ENCODE peak calls at places on chromosomes 16 and 17, in five cellular contexts. Z is foreskin fibroblast, V is epithelial cell of esophagus, M is HFF-Myc, X is astrocyte of the spinal cord. L is an unnamed sample.

GRCh38 chr17:1928976-1929375 is 96.2 kb downstream of the RTN4RL1 start:
- DNase-seq in Z (no peak), M (no peak), X (no peak), V (no peak), L (no peak)

GRCh38 chr17:50542795-50543774 is 3.9 kb upstream of the SPATA20 start:
- DNase-seq in Z (no peak), X (no peak), M (no peak), V (peak), L (no peak)

GRCh38 chr16:64356267-64356666 is 765.6 kb downstream of the CDH11 start:
- DNase-seq in Z (peak), X (peak), M (peak), V (peak), L (no peak)

GRCh38 chr17:60165976-60166375 is 16.2 kb downstream of the CA4 start:
- DNase-seq in M (no peak), X (no peak), Z (no peak), V (peak), L (no peak)

GRCh38 chr16:72673118-72673517 is 374.8 kb downstream of the ZFHX3 start:
- DNase-seq in V (no peak), M (no peak), X (no peak), Z (no peak), L (no peak)

GRCh38 chr16:75957870-75958269 is 231.6 kb upstream of the CPHXL start:
- DNase-seq in X (no peak), V (peak), Z (no peak), M (no peak), L (no peak)

GRCh38 chr16:51670527-51670926 is 519.5 kb upstream of the SALL1 start:
- DNase-seq in X (no peak), Z (no peak), M (no peak), V (no peak), L (no peak)

GRCh38 chr17:76278952-76279741 is 14.0 kb downstream of the UBALD2 start:
- DNase-seq in X (peak), V (peak), M (peak), Z (peak), L (peak)

GRCh38 chr16:57530104-57530522 is 6.3 kb downstream of the CCDC102A start:
- DNase-seq in M (peak), V (peak), Z (peak), X (peak), L (no peak)

GRCh38 chr17:59533694-59534093 is 31.7 kb upstream of the DHX40 start:
- DNase-seq in M (no peak), V (no peak), Z (no peak), X (no peak), L (no peak)

GRCh38 chr17:33273743-33274410 is 19.2 kb downstream of the ASIC2 start:
- DNase-seq in V (no peak), X (no peak), M (no peak), Z (no peak), L (no peak)

GRCh38 chr17:50808413-50808812 is 27.0 kb upstream of the WFIKKN2 start:
- DNase-seq in X (no peak), M (no peak), V (no peak), Z (no peak), L (no peak)

GRCh38 chr16:46607529-46607928 is 13.7 kb downstream of the SHCBP1 start:
- DNase-seq in V (peak), X (peak), Z (peak), M (no peak), L (peak)

GRCh38 chr16:578870-579405 is 9.2 kb downstream of the PIGQ start:
- DNase-seq in Z (peak), X (peak), V (peak), M (no peak), L (no peak)

GRCh38 chr17:64707077-64707591 is 45.0 kb upstream of the SMURF2 start:
- DNase-seq in M (peak), V (peak), X (peak), Z (peak), L (no peak)

DNA sequence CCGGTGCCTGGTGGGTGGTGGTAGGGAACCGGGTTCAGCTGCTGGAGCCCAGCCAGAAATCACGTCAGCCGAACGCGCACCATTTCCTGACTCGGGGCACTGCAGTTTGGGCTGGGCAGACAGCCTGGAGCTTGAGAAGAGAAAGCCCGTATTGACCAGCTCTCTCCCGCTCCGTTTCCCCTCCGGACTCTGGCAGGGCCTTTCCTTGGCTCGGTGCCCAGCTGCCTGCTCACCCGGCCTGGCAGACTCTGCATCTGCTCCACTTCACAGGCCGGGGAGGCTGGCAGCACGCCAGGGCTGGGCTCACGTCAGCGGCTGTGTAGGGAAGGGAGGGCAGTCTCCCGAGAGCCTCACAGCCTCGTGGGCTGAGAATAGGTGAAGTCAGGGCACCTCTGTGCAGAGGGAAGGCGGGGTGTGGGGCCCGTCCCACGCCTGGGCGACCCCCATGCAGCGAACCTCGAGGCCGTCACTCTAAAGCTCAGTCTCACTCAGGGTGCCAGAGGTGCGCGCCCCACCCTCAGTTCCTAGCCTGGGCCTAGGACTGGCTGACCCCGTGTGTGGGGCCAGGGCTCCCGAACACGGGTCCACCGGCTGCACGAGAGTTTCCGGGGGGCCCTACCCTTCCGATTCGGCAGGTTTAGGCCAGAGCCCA is 59.1 kb downstream of the OR1D5 start:
- DNase-seq in V (peak), M (peak), Z (peak), X (peak), L (no peak)
- H3K4me3 ChIP-seq in V (no peak), M (no peak), Z (no peak), X (no peak), L (no peak)

DNA sequence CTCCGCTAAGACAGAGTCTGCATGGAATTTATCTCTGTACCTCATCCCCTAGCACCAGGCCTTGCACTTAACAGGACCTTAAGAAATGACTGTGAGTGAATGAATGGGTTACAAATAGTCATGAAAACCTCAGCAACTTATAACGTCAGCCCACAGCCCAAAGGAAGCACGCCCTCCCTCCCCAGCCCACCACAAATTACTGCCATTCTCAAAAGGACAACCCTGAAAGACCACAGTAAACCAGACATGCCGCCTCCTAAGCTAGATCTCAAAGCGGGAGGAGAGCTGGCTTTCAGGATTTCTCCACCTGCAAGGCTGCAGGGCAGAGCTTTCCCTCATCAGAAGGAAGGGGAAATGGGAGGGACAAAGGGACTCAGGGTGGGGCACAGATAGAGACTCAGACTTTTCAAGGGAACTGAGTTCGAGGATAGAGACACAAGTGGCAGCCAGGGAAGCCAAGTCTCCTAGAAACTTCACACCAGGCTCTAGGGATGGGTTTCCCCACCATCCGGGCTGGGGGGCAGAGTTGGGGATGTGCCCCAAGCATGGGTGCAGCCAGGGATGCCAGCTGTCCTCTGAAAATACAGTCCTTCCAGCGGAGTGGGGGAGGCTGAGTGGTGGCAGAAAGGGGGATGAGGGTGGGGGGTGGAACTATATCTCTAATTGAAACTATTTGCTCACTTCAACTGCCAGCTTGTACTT is 56.7 kb downstream of the PLXDC1 start:
- DNase-seq in Z (no peak), V (no peak), X (no peak), M (no peak), L (peak)
- H3K4me3 ChIP-seq in Z (no peak), V (no peak), X (no peak), M (no peak), L (peak)

GRCh38 chr17:7987112-7987893 is 15.1 kb upstream of the GUCY2D start:
- DNase-seq in V (peak), Z (no peak), M (no peak), X (no peak), L (no peak)

GRCh38 chr17:7992924-7993323 is 9.5 kb upstream of the GUCY2D start:
- DNase-seq in M (no peak), Z (no peak), X (no peak), V (no peak), L (peak)

GRCh38 chr17:7992516-7992915 is 9.9 kb upstream of the GUCY2D start:
- DNase-seq in Z (no peak), V (peak), X (peak), M (no peak), L (no peak)

GRCh38 chr17:7988750-7989178 is 13.7 kb upstream of the GUCY2D start:
- DNase-seq in V (peak), M (peak), Z (peak), X (peak), L (peak)

DNA sequence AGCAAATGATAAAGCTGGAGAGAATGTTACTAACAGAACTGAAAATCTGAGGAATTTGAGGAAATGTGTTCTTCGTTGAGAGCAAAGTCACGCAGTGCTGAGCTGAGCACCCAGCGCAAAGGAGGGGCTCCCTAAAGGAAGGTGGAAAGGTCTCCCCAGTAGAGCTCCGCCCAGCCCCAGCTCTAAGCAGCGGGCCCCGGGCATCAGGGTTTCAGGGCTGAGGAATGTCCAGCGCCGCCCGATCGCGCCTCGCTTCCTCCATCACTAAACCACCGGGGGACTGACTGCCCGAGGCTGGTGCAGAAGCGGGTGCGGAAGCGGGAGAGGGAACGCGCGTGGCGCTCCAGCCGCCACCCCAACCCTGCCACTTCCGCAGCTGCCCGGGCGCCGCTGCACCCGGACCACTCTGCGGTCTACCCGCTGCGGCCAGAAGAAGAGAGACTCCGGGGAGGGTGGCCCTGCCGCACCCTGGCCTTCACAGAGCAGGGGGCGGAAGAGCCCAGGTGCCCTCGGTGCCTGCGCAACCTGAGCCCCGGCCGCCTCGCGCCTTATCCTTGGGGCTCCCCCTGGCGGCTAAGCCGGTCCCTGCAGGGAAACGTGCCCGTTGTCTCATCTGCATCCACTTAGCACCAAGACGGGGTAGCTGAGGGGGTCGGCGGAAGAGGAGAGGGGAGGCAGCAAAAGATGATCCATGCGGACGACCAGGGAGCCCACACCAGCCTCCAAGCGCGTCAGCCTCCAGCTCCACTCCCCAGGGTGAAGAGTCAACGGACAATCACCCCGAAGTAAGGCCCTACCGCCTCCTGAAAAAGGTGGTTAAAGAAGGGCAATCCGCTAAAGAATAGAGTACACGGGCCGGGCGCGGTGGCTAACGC is 12.4 kb upstream of the GUCY2D start:
- DNase-seq in X (peak), Z (peak), M (no peak), V (peak), L (peak)
- H3K4me3 ChIP-seq in X (peak), Z (peak), M (peak), V (peak), L (peak)

DNA sequence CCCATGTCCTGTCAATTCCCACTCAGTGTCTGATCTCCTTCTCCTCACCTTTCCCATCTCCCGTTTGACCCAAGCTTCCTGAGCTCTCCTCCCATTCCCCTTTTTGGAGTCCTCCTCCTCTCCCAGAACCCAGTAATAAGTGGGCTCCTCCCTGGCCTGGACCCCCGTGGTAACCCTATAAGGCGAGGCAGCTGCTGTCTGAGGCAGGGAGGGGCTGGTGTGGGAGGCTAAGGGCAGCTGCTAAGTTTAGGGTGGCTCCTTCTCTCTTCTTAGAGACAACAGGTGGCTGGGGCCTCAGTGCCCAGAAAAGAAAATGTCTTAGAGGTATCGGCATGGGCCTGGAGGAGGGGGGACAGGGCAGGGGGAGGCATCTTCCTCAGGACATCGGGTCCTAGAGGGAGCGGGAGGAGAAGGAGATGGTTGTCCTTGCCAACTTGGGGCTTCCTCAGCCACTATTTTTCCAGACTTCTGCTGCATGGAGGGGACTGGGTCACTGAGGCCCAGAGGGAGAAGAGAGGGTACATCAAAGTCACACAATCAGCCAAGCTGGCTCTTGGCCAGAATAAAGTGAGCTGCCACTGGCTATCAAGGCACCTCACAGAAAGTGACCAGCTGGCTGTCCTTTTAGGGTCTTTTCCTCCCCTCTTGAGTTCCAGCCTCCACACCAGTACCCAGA is 1.9 kb upstream of the TBC1D10B start:
- DNase-seq in V (no peak), M (no peak), Z (no peak), X (no peak), L (no peak)
- H3K4me3 ChIP-seq in V (no peak), M (no peak), Z (no peak), X (no peak), L (no peak)

L was measured in Jurkat, Clone E6-1.